ENCODE peak calls at places on chromosomes 2 and 18, in six cellular contexts. J is stomach; C is neuronal stem cell; U is CD8-positive, alpha-beta T cell; B is left lung; N is CD4-positive, alpha-beta memory T cell. Q is an unnamed sample. For H3K9me3, the result is how much of the 10 kb centered on the place peaks cover.

GRCh38 chr2:18600255-18600613 is 10.9 kb upstream of the NT5C1B start:
- DNase-seq in J (no peak), C (no peak), U (no peak), B (no peak), N (no peak), Q (no peak)

GRCh38 chr2:69188174-69188900 is 175.4 kb downstream of the ANTXR1 start:
- DNase-seq in J (no peak), C (no peak), U (no peak), B (no peak), N (no peak), Q (no peak)

GRCh38 chr18:8711736-8712135 is 6.4 kb downstream of the MTCL1 start:
- DNase-seq in J (no peak), C (no peak), U (no peak), B (no peak), N (no peak), Q (no peak)

GRCh38 chr18:3593381-3593903 is 143.5 kb downstream of the TGIF1 start:
- DNase-seq in J (no peak), C (peak), U (no peak), B (no peak), N (no peak), Q (no peak)

GRCh38 chr2:17306706-17307105 is 211.5 kb downstream of the RAD51AP2 start:
- DNase-seq in J (no peak), C (no peak), U (no peak), B (no peak), N (no peak), Q (no peak)

GRCh38 chr2:74566423-74567085 is 12.0 kb downstream of the DOK1 start:
- DNase-seq in J (no peak), C (no peak), U (no peak), B (no peak), N (no peak), Q (no peak)

GRCh38 chr2:74915743-74916142 is 42.7 kb upstream of the POLE4 start:
- DNase-seq in J (no peak), C (no peak), U (no peak), B (no peak), N (no peak), Q (no peak)

GRCh38 chr2:70920367-70920715 is 15.4 kb upstream of the ATP6V1B1 start:
- DNase-seq in J (no peak), C (no peak), U (no peak), B (peak), N (no peak), Q (no peak)

GRCh38 chr18:6759579-6759978 is 30.1 kb downstream of the ARHGAP28 start:
- DNase-seq in J (no peak), C (no peak), U (no peak), B (no peak), N (no peak), Q (no peak)
- H3K9me3 ChIP-seq in J (under half), C (under half), U (under half), B (under half), N (under half), Q (under half)

DNA sequence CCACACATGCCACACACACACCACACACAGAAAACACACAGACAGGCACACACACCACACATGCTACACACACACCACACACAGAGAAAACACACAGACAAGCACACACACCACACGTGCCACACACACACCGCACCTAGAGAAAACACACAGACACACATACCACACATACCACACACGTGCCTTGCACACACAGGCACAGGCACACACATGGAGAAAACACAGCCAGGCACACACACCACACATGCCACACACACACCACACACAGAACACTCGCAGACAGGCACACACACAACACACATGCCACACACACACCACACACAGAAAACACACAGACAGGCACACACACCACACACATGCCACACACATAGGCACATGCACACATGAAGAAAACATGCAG is 242.1 kb upstream of the MYT1L start:
- DNase-seq in J (no peak), C (no peak), U (no peak), B (no peak), N (no peak), Q (no peak)
- H3K9me3 ChIP-seq in J (under half), C (under half), U (under half), B (under half), N (under half), Q (under half)

GRCh38 chr18:77872166-77872565 is 622.5 kb downstream of the GALR1 start:
- DNase-seq in J (no peak), C (no peak), U (no peak), B (no peak), N (no peak), Q (no peak)
- H3K9me3 ChIP-seq in J (under half), C (under half), U (under half), B (under half), N (under half), Q (under half)

GRCh38 chr2:2890901-2891300 is 486.7 kb downstream of the EIPR1 start:
- DNase-seq in J (no peak), C (no peak), U (no peak), B (no peak), N (no peak), Q (no peak)

GRCh38 chr2:2889646-2890045 is 488.0 kb downstream of the EIPR1 start:
- DNase-seq in J (no peak), C (no peak), U (no peak), B (no peak), N (no peak), Q (no peak)

GRCh38 chr2:2889141-2889540 is 488.5 kb downstream of the EIPR1 start:
- DNase-seq in J (no peak), C (no peak), U (no peak), B (no peak), N (no peak), Q (no peak)

GRCh38 chr2:2892378-2892777 is 485.2 kb downstream of the EIPR1 start:
- DNase-seq in J (no peak), C (no peak), U (no peak), B (no peak), N (no peak), Q (no peak)

GRCh38 chr2:2890246-2890645 is 487.4 kb downstream of the EIPR1 start:
- DNase-seq in J (no peak), C (no peak), U (no peak), B (no peak), N (no peak), Q (no peak)
- H3K9me3 ChIP-seq in J (under half), C (under half), U (under half), B (under half), N (under half), Q (under half)